ENCODE peak calls at places on chromosomes 5 and 9, in four cellular contexts. Z is GM12878, C is HepG2, K is neural progenitor cell. J is an unnamed sample.

GRCh38 chr5:175690025-175690424 is 32.2 kb downstream of the HRH2 start:
- DNase-seq in Z (no peak), C (no peak), K (no peak), J (no peak)

GRCh38 chr5:78881884-78882283 is 103.2 kb downstream of the ARSB start:
- DNase-seq in Z (no peak), C (no peak), K (no peak), J (no peak)

GRCh38 chr9:76658510-76659231 is 105.6 kb upstream of the PCA3 start:
- DNase-seq in Z (no peak), C (peak; percentile 38), K (peak; percentile 42), J (peak; percentile 78)

GRCh38 chr9:68802525-68803015 is 97.5 kb downstream of the PIP5K1B start:
- DNase-seq in Z (peak; percentile 91), C (no peak), K (no peak), J (peak; percentile 94)

GRCh38 chr9:16039988-16040761 is 487.3 kb downstream of the CCDC171 start:
- DNase-seq in Z (no peak), C (peak; percentile 9), K (peak; percentile 89), J (no peak)

GRCh38 chr5:122262107-122262506 is 49.9 kb upstream of the SNCAIP start:
- DNase-seq in Z (no peak), C (no peak), K (no peak), J (no peak)

GRCh38 chr5:118924006-118924389 is 64.3 kb downstream of the DTWD2 start:
- DNase-seq in Z (no peak), C (no peak), K (no peak), J (no peak)

GRCh38 chr9:98211260-98211659 is 18.8 kb upstream of the CORO2A start:
- DNase-seq in Z (no peak), C (no peak), K (no peak), J (no peak)

GRCh38 chr5:137638841-137639240 is 97.0 kb downstream of the KLHL3 start:
- DNase-seq in Z (no peak), C (no peak), K (no peak), J (no peak)

GRCh38 chr5:144309265-144309664 is 138.6 kb downstream of the KCTD16 start:
- DNase-seq in Z (no peak), C (peak; percentile 12), K (no peak), J (no peak)

DNA sequence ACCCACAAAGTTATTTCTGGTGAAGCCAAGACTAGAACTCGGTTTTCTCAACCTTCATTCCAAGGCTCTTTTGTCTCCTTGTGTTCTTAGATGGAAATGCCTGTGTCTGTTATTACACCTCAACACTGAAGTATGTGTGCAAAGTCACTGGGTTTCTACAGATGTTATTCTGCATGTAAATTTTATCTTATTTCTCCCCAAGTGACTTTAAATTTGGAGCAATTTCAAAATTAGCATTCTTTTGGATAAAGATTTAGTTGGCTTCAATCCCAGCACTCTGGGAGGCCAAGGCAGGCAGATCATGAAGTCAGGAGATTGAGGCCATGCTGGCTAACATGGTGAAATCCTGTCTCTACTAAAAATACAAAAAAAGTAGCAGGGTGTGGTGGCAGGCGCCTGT is 104.4 kb upstream of the GNA14 start:
- DNase-seq in Z (no peak), C (no peak), K (no peak), J (no peak)
- H3K4me2 ChIP-seq in Z (no peak overlapping the region), C (no peak overlapping the region), K (no peak overlapping the region), J (no peak overlapping the region)

DNA sequence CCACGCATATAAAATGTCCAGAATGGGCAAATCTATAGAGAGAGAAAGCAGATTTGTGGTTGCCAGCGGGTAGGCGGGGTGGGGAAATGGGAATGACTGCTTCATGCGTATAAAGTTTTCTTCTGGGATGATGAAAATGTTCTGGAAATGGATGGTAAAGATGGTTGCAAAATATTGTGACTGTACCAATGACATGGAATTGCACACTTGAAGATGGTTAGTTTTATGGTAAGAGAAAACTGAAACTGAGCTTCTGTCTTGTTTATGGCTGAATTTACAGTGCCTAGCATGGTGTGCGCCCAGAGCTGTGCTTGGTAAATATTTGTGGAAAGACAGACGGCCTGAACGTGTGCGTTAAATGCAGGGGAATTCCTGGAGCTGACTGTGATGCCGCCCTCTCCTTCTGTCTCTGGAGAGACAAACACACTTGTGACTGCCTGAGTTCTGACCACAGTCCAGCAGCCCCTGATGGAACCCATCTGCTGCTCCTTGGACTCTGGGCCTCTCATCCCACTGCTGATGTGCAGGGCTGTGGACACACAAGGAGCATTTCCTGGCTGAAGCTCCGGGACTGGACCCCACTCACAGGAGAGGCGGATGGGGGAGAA is 8.6 kb upstream of the PTGES start:
- DNase-seq in Z (no peak), C (no peak), K (no peak), J (no peak)
- H3K4me2 ChIP-seq in Z (no peak overlapping the region), C (peak overlapping the region; percentile 68), K (peak overlapping the region; percentile 1), J (no peak overlapping the region)

GRCh38 chr5:57438162-57438561 is 44.4 kb downstream of the ACTBL2 start:
- DNase-seq in Z (no peak), C (no peak), K (no peak), J (no peak)
- H3K4me2 ChIP-seq in Z (no peak overlapping the region), C (no peak overlapping the region), K (no peak overlapping the region), J (no peak overlapping the region)

DNA sequence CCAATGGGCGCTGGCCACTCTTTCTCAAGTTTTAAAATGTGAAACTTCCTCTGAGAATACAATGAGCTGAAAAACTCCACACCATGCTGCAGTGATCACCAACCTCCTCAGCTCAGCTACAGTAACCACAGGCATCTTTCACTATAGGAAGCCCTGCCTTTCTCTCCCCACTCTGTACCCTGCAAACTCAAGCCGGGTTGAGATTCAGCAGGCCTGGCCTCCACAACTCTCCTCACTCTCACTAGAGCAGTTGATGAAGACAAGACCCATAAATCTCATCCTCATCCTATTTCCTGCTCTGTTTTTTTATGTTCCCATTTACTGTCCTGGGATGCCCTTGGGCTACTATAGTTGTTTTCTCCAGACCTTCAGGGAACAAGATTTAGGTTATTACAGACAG is 48.2 kb downstream of the SH3TC2 start:
- DNase-seq in Z (no peak), C (no peak), K (no peak), J (peak; percentile 67)
- H3K4me2 ChIP-seq in Z (no peak overlapping the region), C (no peak overlapping the region), K (no peak overlapping the region), J (no peak overlapping the region)

GRCh38 chr5:171453988-171454387 is 34.5 kb downstream of the FGF18 start:
- DNase-seq in Z (no peak), C (no peak), K (no peak), J (no peak)

GRCh38 chr5:171449426-171449825 is 30.0 kb downstream of the FGF18 start:
- DNase-seq in Z (no peak), C (no peak), K (no peak), J (no peak)

GRCh38 chr5:171450423-171451246 is 31.2 kb downstream of the FGF18 start:
- DNase-seq in Z (no peak), C (no peak), K (peak; percentile 69), J (no peak)

GRCh38 chr5:171453056-171453725 is 33.7 kb downstream of the FGF18 start:
- DNase-seq in Z (no peak), C (no peak), K (no peak), J (no peak)

DNA sequence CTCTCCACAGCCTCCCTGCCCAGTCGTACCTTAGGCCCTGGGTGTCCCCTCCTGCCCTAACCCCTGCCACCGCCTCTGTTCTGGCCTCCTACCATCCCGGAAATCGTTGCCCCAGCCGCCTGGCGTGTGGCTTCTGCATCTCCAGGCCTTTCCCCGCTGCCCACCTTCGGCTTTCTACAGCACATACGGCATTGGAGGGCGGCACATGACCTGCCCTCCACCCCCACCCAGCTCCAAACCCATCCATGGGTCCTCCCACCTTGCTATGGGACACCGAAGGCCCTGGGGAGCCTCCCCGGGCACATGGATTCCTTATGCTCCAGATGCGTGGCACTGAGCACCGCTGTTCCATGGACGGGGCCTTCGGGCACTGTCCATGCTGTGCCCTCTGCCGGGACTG is 32.0 kb downstream of the FGF18 start:
- DNase-seq in Z (no peak), C (no peak), K (no peak), J (no peak)
- H3K4me2 ChIP-seq in Z (no peak overlapping the region), C (no peak overlapping the region), K (peak overlapping the region; percentile 80), J (no peak overlapping the region)

DNA sequence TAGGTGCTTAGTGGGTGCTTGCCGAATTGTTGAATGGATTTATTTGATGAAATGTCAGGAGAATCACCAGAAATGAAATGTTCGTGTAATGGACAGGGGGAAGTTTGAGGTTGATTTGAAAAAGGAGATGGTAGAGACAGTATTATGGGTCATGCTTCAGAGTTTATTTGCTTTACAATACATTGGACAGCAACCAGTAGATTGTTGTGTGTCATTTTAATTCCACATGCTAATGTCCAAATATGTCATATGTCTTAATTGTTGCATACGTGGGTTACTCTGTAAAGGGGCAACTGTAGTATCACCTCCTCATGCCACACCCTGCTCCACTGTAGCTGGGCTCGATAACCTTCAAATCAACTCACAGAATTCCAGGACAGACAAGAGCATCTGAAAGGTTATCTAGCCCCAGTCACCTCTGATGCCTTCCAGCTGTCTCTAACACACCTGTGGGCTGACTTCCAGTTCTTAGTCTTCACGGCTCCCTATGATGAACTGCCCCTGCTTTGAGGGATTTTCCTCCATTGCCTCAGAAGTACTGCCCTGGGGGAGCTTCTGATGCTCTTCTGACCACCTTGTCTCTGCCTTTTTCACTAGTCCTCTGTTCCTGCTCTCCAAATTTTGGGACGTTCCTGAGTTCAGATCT is 1.7 kb downstream of the PDCD1LG2 start:
- DNase-seq in Z (no peak), C (no peak), K (no peak), J (no peak)
- H3K4me2 ChIP-seq in Z (peak overlapping the region; percentile 75), C (no peak overlapping the region), K (no peak overlapping the region), J (peak overlapping the region; percentile 85)

DNA sequence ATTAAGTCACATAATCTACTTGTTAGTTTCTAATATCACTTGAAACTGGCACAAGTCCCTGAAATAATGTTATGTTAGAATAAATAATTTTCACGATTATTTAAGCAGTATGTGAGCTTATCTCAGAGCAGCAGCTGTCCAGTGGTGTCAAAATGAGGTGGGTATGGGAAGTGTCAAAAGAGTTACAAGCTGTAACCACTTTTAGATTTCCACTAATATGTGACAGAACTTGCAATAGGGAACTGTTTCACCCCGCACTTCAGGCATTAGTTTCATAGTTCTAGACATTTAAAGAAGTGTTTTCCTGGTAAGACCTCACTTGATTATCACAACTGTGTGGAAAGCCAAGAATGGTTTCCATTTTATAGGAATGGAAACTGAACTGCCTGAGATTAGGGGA is 2.9 kb upstream of the ISCA1 start:
- DNase-seq in Z (no peak), C (no peak), K (no peak), J (no peak)
- H3K4me2 ChIP-seq in Z (no peak overlapping the region), C (no peak overlapping the region), K (no peak overlapping the region), J (no peak overlapping the region)

GRCh38 chr9:81141952-81142351 is 547.4 kb downstream of the TLE1 start:
- DNase-seq in Z (no peak), C (no peak), K (no peak), J (no peak)

GRCh38 chr9:81150016-81150625 is 539.2 kb downstream of the TLE1 start:
- DNase-seq in Z (no peak), C (no peak), K (no peak), J (no peak)

GRCh38 chr9:81145331-81145963 is 543.9 kb downstream of the TLE1 start:
- DNase-seq in Z (no peak), C (no peak), K (no peak), J (no peak)

GRCh38 chr9:81146684-81147337 is 542.5 kb downstream of the TLE1 start:
- DNase-seq in Z (no peak), C (no peak), K (no peak), J (no peak)
- H3K4me2 ChIP-seq in Z (no peak overlapping the region), C (no peak overlapping the region), K (no peak overlapping the region), J (no peak overlapping the region)

GRCh38 chr5:150156033-150156381 is 362 bp upstream of the PDGFRB start:
- DNase-seq in Z (no peak), C (no peak), K (no peak), J (no peak)

GRCh38 chr5:150160448-150161069 is 4.9 kb upstream of the PDGFRB start:
- DNase-seq in Z (no peak), C (no peak), K (no peak), J (no peak)

GRCh38 chr5:150156540-150156939 is 895 bp upstream of the PDGFRB start:
- DNase-seq in Z (no peak), C (no peak), K (no peak), J (no peak)

GRCh38 chr5:150159741-150160179 is 4.1 kb upstream of the PDGFRB start:
- DNase-seq in Z (no peak), C (no peak), K (no peak), J (no peak)

GRCh38 chr5:150158170-150158949 is 2.7 kb upstream of the PDGFRB start:
- DNase-seq in Z (no peak), C (no peak), K (no peak), J (no peak)
- H3K4me2 ChIP-seq in Z (no peak overlapping the region), C (no peak overlapping the region), K (no peak overlapping the region), J (no peak overlapping the region)